ENCODE peak calls at places on chromosomes 16 and 17, in eight cellular contexts. A, Q, R, Z, M, L, N and G are unnamed samples.

GRCh38 chr16:25366078-25366477 is 108.4 kb upstream of the ZKSCAN2 start:
- DNase-seq in A (no peak), R (no peak), N (no peak), L (no peak), M (no peak), Q (no peak), Z (peak; percentile 43), G (no peak)

GRCh38 chr16:2520784-2521577 is 810 bp downstream of the AMDHD2 start:
- DNase-seq in A (no peak), N (no peak), L (peak; percentile 67), Z (peak; percentile 60), R (no peak), Q (no peak), M (peak; percentile 40), G (peak; percentile 78)

GRCh38 chr16:27550582-27550920 is 607 bp downstream of the KATNIP start:
- DNase-seq in A (no peak), Z (no peak), M (no peak), N (no peak), R (no peak), L (no peak), Q (no peak), G (no peak)

GRCh38 chr16:51666821-51667220 is 515.8 kb upstream of the SALL1 start:
- DNase-seq in L (peak; percentile 23), N (no peak), Q (no peak), R (no peak), Z (no peak), M (no peak), A (no peak), G (no peak)

GRCh38 chr16:58684001-58684353 is 593 bp downstream of the SLC38A7 start:
- DNase-seq in Z (no peak), R (no peak), A (peak; percentile 15), Q (no peak), N (no peak), M (no peak), L (peak; percentile 73), G (no peak)

GRCh38 chr17:68248886-68249872 is 1.3 kb downstream of the AMZ2 start:
- DNase-seq in M (no peak), L (peak; percentile 45), Q (no peak), A (no peak), R (no peak), Z (no peak), N (no peak), G (no peak)

GRCh38 chr17:63120406-63120805 is 154.4 kb downstream of the TANC2 start:
- DNase-seq in M (no peak), R (no peak), Q (peak; percentile 28), N (no peak), L (peak; percentile 47), A (peak; percentile 20), Z (no peak), G (no peak)

GRCh38 chr17:44904001-44904984 is 5.0 kb upstream of the EFTUD2 start:
- DNase-seq in R (no peak), N (no peak), Z (no peak), A (no peak), L (no peak), Q (no peak), M (no peak), G (no peak)

GRCh38 chr17:489758-490329 is 137.2 kb upstream of the RPH3AL start:
- DNase-seq in A (peak; percentile 40), R (no peak), M (peak; percentile 90), N (no peak), L (peak; percentile 75), Z (peak; percentile 61), Q (peak; percentile 38), G (no peak)

GRCh38 chr16:81647527-81647926 is 131.6 kb upstream of the PLCG2 start:
- DNase-seq in R (peak; percentile 73), A (peak; percentile 84), Z (peak; percentile 46), N (no peak), L (peak; percentile 90), M (no peak), Q (peak; percentile 29), G (no peak)

GRCh38 chr16:12097523-12098428 is 121.2 kb downstream of the SNX29 start:
- DNase-seq in N (no peak), M (no peak), R (no peak), Q (peak; percentile 83), Z (no peak), A (peak; percentile 11), L (peak; percentile 34), G (no peak)

GRCh38 chr17:64198711-64199110 is 64.3 kb downstream of the TEX2 start:
- DNase-seq in M (no peak), Q (no peak), L (no peak), A (no peak), N (no peak), Z (no peak), R (no peak), G (no peak)

GRCh38 chr16:3825103-3825502 is 55.4 kb downstream of the CREBBP start:
- DNase-seq in A (peak; percentile 35), N (no peak), M (no peak), Z (no peak), L (peak; percentile 76), R (no peak), Q (peak; percentile 66), G (no peak)

GRCh38 chr17:7213895-7214299 is 5.7 kb downstream of the DLG4 start:
- DNase-seq in R (no peak), N (no peak), A (peak; percentile 75), Q (peak; percentile 87), M (peak; percentile 86), Z (peak; percentile 100), L (peak; percentile 86), G (peak; percentile 64)

GRCh38 chr16:11619327-11619851 is 32.7 kb upstream of the LITAF start:
- DNase-seq in A (no peak), L (no peak), Q (no peak), N (peak; percentile 37), M (peak; percentile 78), Z (no peak), R (no peak), G (peak; percentile 93)

GRCh38 chr17:46733837-46734516 is 84.5 kb downstream of the WNT3 start:
- DNase-seq in R (no peak), A (peak; percentile 79), M (no peak), Z (no peak), Q (peak; percentile 26), N (no peak), L (peak; percentile 75), G (no peak)

DNA sequence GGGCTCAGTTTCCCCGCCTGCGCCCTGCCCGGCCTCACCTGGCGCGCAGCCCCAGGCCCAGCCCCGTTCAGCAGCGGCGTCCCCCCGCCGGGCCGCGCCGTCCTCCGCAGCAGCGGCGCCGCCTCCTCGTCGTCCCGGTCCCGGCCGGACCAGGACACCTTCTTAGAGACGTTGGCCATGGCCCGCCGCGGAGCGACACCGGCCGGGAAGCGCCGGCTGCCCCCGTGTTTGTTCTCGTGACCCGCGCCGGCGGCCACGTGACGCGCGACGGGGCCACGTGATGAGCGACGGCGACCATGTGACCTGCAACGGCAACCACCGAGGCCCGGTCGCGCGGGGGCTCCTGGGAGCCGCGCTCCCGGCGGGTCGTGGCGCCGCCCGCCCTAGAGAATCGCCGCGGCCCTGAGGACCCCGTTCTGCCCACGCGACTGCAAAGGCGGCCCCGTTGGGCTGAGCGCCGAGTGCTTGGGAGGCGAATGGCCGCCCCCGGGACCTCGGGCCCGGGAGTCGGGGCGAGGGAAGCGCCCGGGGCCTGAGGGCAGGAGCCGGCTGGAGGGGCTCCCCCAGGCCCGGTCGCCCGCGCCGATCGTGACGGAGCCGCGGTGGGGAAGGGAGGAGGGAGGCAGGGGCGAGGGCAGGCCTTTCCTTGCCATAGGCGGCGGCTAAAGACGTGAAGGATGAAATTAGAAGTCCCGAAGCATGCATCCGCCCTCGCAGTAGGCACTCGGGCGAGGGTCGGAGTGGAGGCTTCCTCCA is at the start of gene CLCN7:
- DNase-seq in M (peak; percentile 88), A (peak; percentile 80), N (no peak), Q (peak; percentile 87), R (peak; percentile 30), Z (peak; percentile 85), L (peak; percentile 93), G (peak; percentile 86)
- TF ChIP-seq EZH2 in M (no peak), A (no peak), N (no peak), Q (no peak), R (no peak), Z (no peak), L (no peak), G (no peak)

GRCh38 chr16:56671706-56672105 is 2.1 kb downstream of the MT1H start:
- DNase-seq in N (no peak), M (no peak), R (no peak), Z (no peak), Q (peak; percentile 64), A (no peak), L (peak; percentile 23), G (no peak)

GRCh38 chr16:56669005-56669839 is at the start of gene MT1H:
- DNase-seq in N (no peak), Z (peak; percentile 51), R (no peak), L (no peak), Q (no peak), M (no peak), A (no peak), G (no peak)

GRCh38 chr16:56667581-56668571 is at the start of gene MT1G:
- DNase-seq in L (peak; percentile 54), Q (peak; percentile 16), N (no peak), M (peak; percentile 38), R (no peak), Z (peak; percentile 58), A (no peak), G (no peak)

GRCh38 chr16:56670640-56670934 is 973 bp downstream of the MT1H start:
- DNase-seq in R (no peak), N (no peak), A (no peak), L (no peak), Q (no peak), M (no peak), Z (peak; percentile 20), G (no peak)

DNA sequence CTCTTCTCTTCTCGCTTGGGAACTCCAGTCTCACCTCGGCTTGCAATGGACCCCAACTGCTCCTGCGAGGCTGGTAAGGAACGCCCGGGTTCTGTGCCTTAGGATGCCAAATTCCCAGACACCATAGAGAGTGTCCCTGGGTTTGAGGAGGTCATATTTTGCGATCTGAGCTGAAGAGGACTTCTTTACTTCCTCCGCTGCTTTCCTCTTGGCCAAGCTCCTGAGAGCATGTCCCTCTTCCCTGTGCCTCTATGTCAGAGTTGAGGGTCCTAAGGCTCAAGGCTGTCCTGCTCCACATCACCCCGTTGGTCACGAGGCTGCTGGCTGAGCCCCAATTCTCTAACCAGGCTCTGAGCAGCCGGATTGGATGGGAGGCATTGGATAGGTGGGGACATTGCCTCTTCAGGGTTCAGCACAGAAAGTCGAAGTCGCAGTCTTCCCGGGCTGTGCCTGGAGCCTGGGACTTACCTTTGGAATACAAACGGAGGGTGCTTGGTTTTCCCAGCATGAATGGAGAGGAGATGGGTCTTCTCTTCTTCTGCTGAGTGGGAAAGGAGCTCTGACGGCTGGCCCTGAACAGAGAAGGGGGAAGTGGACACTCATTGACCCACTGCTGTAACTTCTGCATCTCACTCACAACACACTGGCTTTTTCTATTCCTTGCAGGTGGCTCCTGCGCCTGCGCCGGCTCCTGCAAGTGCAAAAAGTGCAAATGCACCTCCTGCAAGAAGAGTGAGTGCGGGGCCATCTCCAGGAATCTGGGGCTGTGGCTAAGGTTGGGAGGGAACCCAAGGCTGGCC is 426 bp downstream of the MT1H start:
- DNase-seq in Q (no peak), Z (peak; percentile 35), L (no peak), R (no peak), N (no peak), M (no peak), A (no peak), G (no peak)
- TF ChIP-seq EZH2 in Q (no peak), Z (peak; percentile 69), L (no peak), R (no peak), N (no peak), M (no peak), A (no peak), G (no peak)

GRCh38 chr17:36931697-36932382 is 5.4 kb upstream of the LHX1 start:
- DNase-seq in L (no peak), A (no peak), Q (peak; percentile 33), M (no peak), Z (no peak), R (no peak), N (no peak), G (no peak)
- TF ChIP-seq EZH2 in L (peak; percentile 93), A (peak; percentile 87), Q (peak; percentile 91), M (no peak), Z (peak; percentile 98), R (peak; percentile 87), N (no peak), G (no peak)

GRCh38 chr16:67109407-67110135 is at the start of gene PHAF1:
- DNase-seq in N (peak; percentile 76), A (peak; percentile 93), L (peak; percentile 95), R (peak; percentile 53), M (peak; percentile 93), Z (peak; percentile 96), Q (peak; percentile 89), G (peak; percentile 94)
- TF ChIP-seq EZH2 in N (no peak), A (no peak), L (no peak), R (no peak), M (no peak), Z (no peak), Q (no peak), G (no peak)